ENCODE peak calls at places on chromosomes 11 and 22, in four cellular contexts. One of them, this sample, is unnamed.

GRCh38 chr11:14359573-14360031 is 619 bp upstream of the RRAS2 start:
- DNase-seq in stimulated activated CD4-positive, alpha-beta T cell treated with anti-CD3 and anti-CD28 coated beads, Interleukin-15, amount 100 ng/mL, for 48 hours: no peak
- DNase-seq in NCI-H446: no peak
- DNase-seq in SK-N-MC: no peak
- DNase-seq in this sample: no peak

GRCh38 chr11:104254347-104254746 is 90.4 kb upstream of the PDGFD start:
- DNase-seq in NCI-H446: peak; percentile 34
- DNase-seq in stimulated activated CD4-positive, alpha-beta T cell treated with anti-CD3 and anti-CD28 coated beads, Interleukin-15, amount 100 ng/mL, for 48 hours: peak; percentile 1
- DNase-seq in SK-N-MC: no peak
- DNase-seq in this sample: peak; percentile 10

GRCh38 chr11:26901162-26901561 is 92.8 kb upstream of the FIBIN start:
- DNase-seq in SK-N-MC: peak; percentile 59
- DNase-seq in stimulated activated CD4-positive, alpha-beta T cell treated with anti-CD3 and anti-CD28 coated beads, Interleukin-15, amount 100 ng/mL, for 48 hours: no peak
- DNase-seq in NCI-H446: peak; percentile 24
- DNase-seq in this sample: no peak

GRCh38 chr11:92852203-92852602 is 117.2 kb upstream of the MTNR1B start:
- DNase-seq in SK-N-MC: no peak
- DNase-seq in stimulated activated CD4-positive, alpha-beta T cell treated with anti-CD3 and anti-CD28 coated beads, Interleukin-15, amount 100 ng/mL, for 48 hours: no peak
- DNase-seq in NCI-H446: no peak
- DNase-seq in this sample: no peak

GRCh38 chr11:71158936-71159335 is 93.4 kb downstream of the SHANK2 start:
- DNase-seq in stimulated activated CD4-positive, alpha-beta T cell treated with anti-CD3 and anti-CD28 coated beads, Interleukin-15, amount 100 ng/mL, for 48 hours: no peak
- DNase-seq in NCI-H446: no peak
- DNase-seq in SK-N-MC: no peak
- DNase-seq in this sample: no peak

GRCh38 chr11:119727523-119728081 is 1.4 kb downstream of the NECTIN1 start:
- DNase-seq in NCI-H446: no peak
- DNase-seq in stimulated activated CD4-positive, alpha-beta T cell treated with anti-CD3 and anti-CD28 coated beads, Interleukin-15, amount 100 ng/mL, for 48 hours: no peak
- DNase-seq in SK-N-MC: no peak
- DNase-seq in this sample: no peak

GRCh38 chr11:46277313-46277622 is 194 bp upstream of the CREB3L1 start:
- DNase-seq in stimulated activated CD4-positive, alpha-beta T cell treated with anti-CD3 and anti-CD28 coated beads, Interleukin-15, amount 100 ng/mL, for 48 hours: no peak
- DNase-seq in SK-N-MC: no peak
- DNase-seq in NCI-H446: no peak
- DNase-seq in this sample: no peak

GRCh38 chr11:69925366-69926196 is 106.4 kb upstream of the FGF3 start:
- DNase-seq in NCI-H446: no peak
- DNase-seq in SK-N-MC: no peak
- DNase-seq in stimulated activated CD4-positive, alpha-beta T cell treated with anti-CD3 and anti-CD28 coated beads, Interleukin-15, amount 100 ng/mL, for 48 hours: no peak
- DNase-seq in this sample: no peak

GRCh38 chr22:25420925-25421904 is 143.3 kb upstream of the GRK3 start:
- DNase-seq in stimulated activated CD4-positive, alpha-beta T cell treated with anti-CD3 and anti-CD28 coated beads, Interleukin-15, amount 100 ng/mL, for 48 hours: no peak
- DNase-seq in SK-N-MC: no peak
- DNase-seq in NCI-H446: no peak
- DNase-seq in this sample: no peak

GRCh38 chr11:67640021-67640757 is 626 bp upstream of the TBX10 start:
- DNase-seq in stimulated activated CD4-positive, alpha-beta T cell treated with anti-CD3 and anti-CD28 coated beads, Interleukin-15, amount 100 ng/mL, for 48 hours: no peak
- DNase-seq in SK-N-MC: no peak
- DNase-seq in NCI-H446: no peak
- DNase-seq in this sample: no peak

GRCh38 chr11:85263328-85263727 is 363.8 kb downstream of the DLG2 start:
- DNase-seq in stimulated activated CD4-positive, alpha-beta T cell treated with anti-CD3 and anti-CD28 coated beads, Interleukin-15, amount 100 ng/mL, for 48 hours: no peak
- DNase-seq in NCI-H446: no peak
- DNase-seq in SK-N-MC: no peak
- DNase-seq in this sample: no peak

GRCh38 chr11:111193924-111194490 is 51.5 kb upstream of the POU2AF2 start:
- DNase-seq in NCI-H446: no peak
- DNase-seq in SK-N-MC: no peak
- DNase-seq in stimulated activated CD4-positive, alpha-beta T cell treated with anti-CD3 and anti-CD28 coated beads, Interleukin-15, amount 100 ng/mL, for 48 hours: no peak
- DNase-seq in this sample: no peak

GRCh38 chr11:71204294-71204693 is 48.1 kb downstream of the SHANK2 start:
- DNase-seq in stimulated activated CD4-positive, alpha-beta T cell treated with anti-CD3 and anti-CD28 coated beads, Interleukin-15, amount 100 ng/mL, for 48 hours: no peak
- DNase-seq in SK-N-MC: no peak
- DNase-seq in NCI-H446: no peak
- DNase-seq in this sample: no peak

GRCh38 chr11:13717331-13717730 is 48.9 kb downstream of the FAR1 start:
- DNase-seq in SK-N-MC: no peak
- DNase-seq in NCI-H446: no peak
- DNase-seq in stimulated activated CD4-positive, alpha-beta T cell treated with anti-CD3 and anti-CD28 coated beads, Interleukin-15, amount 100 ng/mL, for 48 hours: no peak
- DNase-seq in this sample: no peak

GRCh38 chr22:33819743-33820142 is 100.5 kb downstream of the LARGE1 start:
- DNase-seq in SK-N-MC: no peak
- DNase-seq in stimulated activated CD4-positive, alpha-beta T cell treated with anti-CD3 and anti-CD28 coated beads, Interleukin-15, amount 100 ng/mL, for 48 hours: no peak
- DNase-seq in NCI-H446: no peak
- DNase-seq in this sample: no peak

GRCh38 chr11:76371170-76371569 is 9.8 kb downstream of the THAP12 start:
- DNase-seq in SK-N-MC: no peak
- DNase-seq in stimulated activated CD4-positive, alpha-beta T cell treated with anti-CD3 and anti-CD28 coated beads, Interleukin-15, amount 100 ng/mL, for 48 hours: no peak
- DNase-seq in NCI-H446: no peak
- DNase-seq in this sample: no peak

GRCh38 chr22:48145738-48146137 is 1383.3 kb downstream of the TBC1D22A start:
- DNase-seq in SK-N-MC: no peak
- DNase-seq in stimulated activated CD4-positive, alpha-beta T cell treated with anti-CD3 and anti-CD28 coated beads, Interleukin-15, amount 100 ng/mL, for 48 hours: no peak
- DNase-seq in NCI-H446: no peak
- DNase-seq in this sample: no peak

GRCh38 chr11:47278058-47278457 is 8.1 kb downstream of the MADD start:
- DNase-seq in SK-N-MC: no peak
- DNase-seq in NCI-H446: no peak
- DNase-seq in stimulated activated CD4-positive, alpha-beta T cell treated with anti-CD3 and anti-CD28 coated beads, Interleukin-15, amount 100 ng/mL, for 48 hours: no peak
- DNase-seq in this sample: no peak

GRCh38 chr11:61731956-61732675 is 20.3 kb upstream of the MYRF start:
- DNase-seq in SK-N-MC: no peak
- DNase-seq in NCI-H446: no peak
- DNase-seq in stimulated activated CD4-positive, alpha-beta T cell treated with anti-CD3 and anti-CD28 coated beads, Interleukin-15, amount 100 ng/mL, for 48 hours: no peak
- DNase-seq in this sample: no peak

GRCh38 chr11:122170815-122171475 is 54.9 kb upstream of the BLID start:
- DNase-seq in stimulated activated CD4-positive, alpha-beta T cell treated with anti-CD3 and anti-CD28 coated beads, Interleukin-15, amount 100 ng/mL, for 48 hours: no peak
- DNase-seq in SK-N-MC: no peak
- DNase-seq in NCI-H446: no peak
- DNase-seq in this sample: peak; percentile 5

GRCh38 chr22:42368379-42369249 is 63.6 kb downstream of the NFAM1 start:
- DNase-seq in stimulated activated CD4-positive, alpha-beta T cell treated with anti-CD3 and anti-CD28 coated beads, Interleukin-15, amount 100 ng/mL, for 48 hours: no peak
- DNase-seq in SK-N-MC: no peak
- DNase-seq in NCI-H446: peak; percentile 68
- DNase-seq in this sample: no peak

GRCh38 chr22:22929381-22930221 is 42.0 kb downstream of the IGLL5 start:
- DNase-seq in stimulated activated CD4-positive, alpha-beta T cell treated with anti-CD3 and anti-CD28 coated beads, Interleukin-15, amount 100 ng/mL, for 48 hours: no peak
- DNase-seq in SK-N-MC: no peak
- DNase-seq in NCI-H446: no peak
- DNase-seq in this sample: no peak

GRCh38 chr11:3081386-3081751 is 24.1 kb upstream of the CARS1 start:
- DNase-seq in NCI-H446: no peak
- DNase-seq in SK-N-MC: no peak
- DNase-seq in stimulated activated CD4-positive, alpha-beta T cell treated with anti-CD3 and anti-CD28 coated beads, Interleukin-15, amount 100 ng/mL, for 48 hours: no peak
- DNase-seq in this sample: no peak

GRCh38 chr22:45911601-45912271 is 65.2 kb downstream of the WNT7B start:
- DNase-seq in stimulated activated CD4-positive, alpha-beta T cell treated with anti-CD3 and anti-CD28 coated beads, Interleukin-15, amount 100 ng/mL, for 48 hours: no peak
- DNase-seq in SK-N-MC: no peak
- DNase-seq in NCI-H446: no peak
- DNase-seq in this sample: no peak

GRCh38 chr22:27438271-27438980 is 363.1 kb downstream of the MN1 start:
- DNase-seq in NCI-H446: no peak
- DNase-seq in stimulated activated CD4-positive, alpha-beta T cell treated with anti-CD3 and anti-CD28 coated beads, Interleukin-15, amount 100 ng/mL, for 48 hours: no peak
- DNase-seq in SK-N-MC: no peak
- DNase-seq in this sample: no peak

GRCh38 chr11:27991731-27992130 is 116.2 kb downstream of the KIF18A start:
- DNase-seq in stimulated activated CD4-positive, alpha-beta T cell treated with anti-CD3 and anti-CD28 coated beads, Interleukin-15, amount 100 ng/mL, for 48 hours: no peak
- DNase-seq in NCI-H446: no peak
- DNase-seq in SK-N-MC: no peak
- DNase-seq in this sample: no peak

GRCh38 chr22:49827307-49827852 is 293 bp downstream of the BRD1 start:
- DNase-seq in NCI-H446: no peak
- DNase-seq in stimulated activated CD4-positive, alpha-beta T cell treated with anti-CD3 and anti-CD28 coated beads, Interleukin-15, amount 100 ng/mL, for 48 hours: no peak
- DNase-seq in SK-N-MC: no peak
- DNase-seq in this sample: no peak

GRCh38 chr11:32071811-32072210 is 19.1 kb upstream of the RCN1 start:
- DNase-seq in stimulated activated CD4-positive, alpha-beta T cell treated with anti-CD3 and anti-CD28 coated beads, Interleukin-15, amount 100 ng/mL, for 48 hours: no peak
- DNase-seq in SK-N-MC: no peak
- DNase-seq in NCI-H446: no peak
- DNase-seq in this sample: no peak

GRCh38 chr11:56624661-56625110 is 10.0 kb upstream of the OR5M1 start:
- DNase-seq in NCI-H446: peak; percentile 28
- DNase-seq in SK-N-MC: peak; percentile 3
- DNase-seq in stimulated activated CD4-positive, alpha-beta T cell treated with anti-CD3 and anti-CD28 coated beads, Interleukin-15, amount 100 ng/mL, for 48 hours: no peak
- DNase-seq in this sample: no peak

GRCh38 chr11:61354208-61354607 is 7.5 kb downstream of the CYB561A3 start:
- DNase-seq in NCI-H446: no peak
- DNase-seq in SK-N-MC: no peak
- DNase-seq in stimulated activated CD4-positive, alpha-beta T cell treated with anti-CD3 and anti-CD28 coated beads, Interleukin-15, amount 100 ng/mL, for 48 hours: no peak
- DNase-seq in this sample: no peak

GRCh38 chr11:134464981-134465730 is 53.1 kb upstream of the B3GAT1 start:
- DNase-seq in NCI-H446: no peak
- DNase-seq in SK-N-MC: no peak
- DNase-seq in stimulated activated CD4-positive, alpha-beta T cell treated with anti-CD3 and anti-CD28 coated beads, Interleukin-15, amount 100 ng/mL, for 48 hours: no peak
- DNase-seq in this sample: no peak

GRCh38 chr11:8721740-8722139 is 39.1 kb downstream of the RPL27A start:
- DNase-seq in stimulated activated CD4-positive, alpha-beta T cell treated with anti-CD3 and anti-CD28 coated beads, Interleukin-15, amount 100 ng/mL, for 48 hours: no peak
- DNase-seq in SK-N-MC: no peak
- DNase-seq in NCI-H446: no peak
- DNase-seq in this sample: no peak

GRCh38 chr11:21385669-21386068 is 716.3 kb downstream of the NELL1 start:
- DNase-seq in stimulated activated CD4-positive, alpha-beta T cell treated with anti-CD3 and anti-CD28 coated beads, Interleukin-15, amount 100 ng/mL, for 48 hours: no peak
- DNase-seq in SK-N-MC: no peak
- DNase-seq in NCI-H446: no peak
- DNase-seq in this sample: no peak